ENCODE peak calls at places on chromosomes 13 and 19, in nine cellular contexts. K is adrenal gland, G is tibial nerve, A is body of pancreas, L is transverse colon, O is breast epithelium, V is H1, X is right lobe of liver, T is suprapubic skin. P is an unnamed sample. For H3K4me1, the result is how much of the 10 kb centered on the place peaks cover.

GRCh38 chr19:29660835-29661234 is 4.4 kb upstream of the PLEKHF1 start:
- DNase-seq in K (no peak), G (no peak), A (no peak), L (no peak), O (peak), V (no peak), X (no peak), T (no peak), P (no peak)

GRCh38 chr13:61170791-61171330 is 244.8 kb downstream of the PCDH20 start:
- DNase-seq in K (no peak), G (no peak), A (no peak), L (no peak), O (no peak), V (no peak), X (no peak), T (no peak), P (no peak)

GRCh38 chr13:20383058-20383457 is 142.6 kb downstream of the CRYL1 start:
- DNase-seq in K (no peak), G (no peak), A (no peak), L (no peak), O (no peak), V (no peak), X (no peak), T (no peak), P (no peak)

GRCh38 chr19:47399198-47399597 is 20.1 kb downstream of the MEIS3 start:
- DNase-seq in K (no peak), G (no peak), A (no peak), L (no peak), O (no peak), V (no peak), X (no peak), T (no peak), P (no peak)

GRCh38 chr13:42720116-42720857 is 61.1 kb upstream of the FAM216B start:
- DNase-seq in K (peak), G (no peak), A (peak), L (peak), O (no peak), V (no peak), X (no peak), T (no peak), P (no peak)

GRCh38 chr13:96089749-96090239 is at the start of gene HS6ST3:
- DNase-seq in K (peak), G (no peak), A (peak), L (no peak), O (no peak), V (peak), X (peak), T (no peak), P (peak)

GRCh38 chr13:39676315-39676876 is 20.9 kb downstream of the COG6 start:
- DNase-seq in K (no peak), G (no peak), A (no peak), L (no peak), O (no peak), V (no peak), X (no peak), T (no peak), P (no peak)

GRCh38 chr19:17125728-17126677 is 50.4 kb downstream of the MYO9B start:
- DNase-seq in K (no peak), G (no peak), A (peak), L (peak), O (no peak), V (no peak), X (peak), T (no peak), P (peak)

GRCh38 chr19:51365211-51366049 is 758 bp downstream of the ETFB start:
- DNase-seq in K (no peak), G (no peak), A (peak), L (peak), O (no peak), V (no peak), X (peak), T (no peak), P (no peak)

GRCh38 chr13:71339010-71339409 is 528.0 kb downstream of the DACH1 start:
- DNase-seq in K (no peak), G (no peak), A (no peak), L (no peak), O (no peak), V (no peak), X (no peak), T (no peak), P (no peak)

GRCh38 chr19:2478756-2479555 is 3.0 kb downstream of the GADD45B start:
- DNase-seq in K (peak), G (peak), A (peak), L (peak), O (peak), V (no peak), X (peak), T (peak), P (peak)

GRCh38 chr13:40433577-40433976 is 232.9 kb downstream of the FOXO1 start:
- DNase-seq in K (no peak), G (no peak), A (no peak), L (peak), O (no peak), V (no peak), X (no peak), T (no peak), P (no peak)

GRCh38 chr19:58399903-58400637 is 4.6 kb downstream of the RNF225 start:
- DNase-seq in K (no peak), G (no peak), A (no peak), L (no peak), O (peak), V (no peak), X (no peak), T (peak), P (no peak)

DNA sequence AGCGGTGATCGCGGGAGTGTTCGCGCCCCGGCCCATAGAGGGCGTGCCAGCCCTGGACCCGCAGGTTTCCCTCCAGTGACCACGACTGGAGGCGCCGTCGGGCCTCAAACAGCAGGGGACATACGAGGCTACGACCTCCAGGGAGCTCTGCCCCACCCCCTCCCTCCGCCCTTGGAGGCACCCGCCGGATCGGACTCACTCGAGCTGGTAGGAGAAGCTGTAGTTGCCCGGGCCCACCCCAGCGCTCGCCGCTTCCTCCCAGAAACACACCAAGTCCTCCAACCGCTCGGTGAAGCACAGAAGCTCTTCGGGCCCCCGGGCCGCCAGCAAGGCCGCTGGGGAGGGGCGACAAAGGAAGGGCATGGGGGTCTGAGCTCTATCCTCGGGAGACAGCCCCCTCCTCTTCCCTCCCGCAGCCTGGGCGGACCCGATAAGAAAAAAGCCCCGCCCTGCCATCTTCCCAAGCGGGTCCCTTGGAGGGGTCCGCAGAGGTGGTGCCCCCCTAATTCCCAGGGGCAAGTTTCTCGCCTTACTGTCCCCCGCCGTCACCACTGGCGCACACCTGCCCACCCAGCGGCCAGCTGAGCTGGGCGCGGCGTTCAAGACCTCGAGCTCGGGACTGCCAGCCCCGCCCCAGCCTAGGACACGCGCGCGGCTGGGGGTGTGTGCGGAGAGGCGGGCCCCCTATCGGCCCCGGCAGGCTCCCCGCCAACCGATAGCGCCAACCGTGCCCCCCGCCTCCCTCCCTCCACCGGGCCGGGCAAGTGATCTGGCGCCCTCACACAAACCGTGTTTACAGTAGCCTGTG is 1.0 kb downstream of the EPOR start:
- DNase-seq in K (peak), G (no peak), A (peak), L (peak), O (no peak), V (no peak), X (peak), T (no peak), P (peak)
- H3K4me1 ChIP-seq in K (under half), G (under half), A (under half), L (under half), O (under half), V (under half), X (under half), T (half or more), P (under half)

GRCh38 chr19:4722671-4723464 is 774 bp downstream of the DPP9 start:
- DNase-seq in K (no peak), G (no peak), A (peak), L (no peak), O (no peak), V (no peak), X (peak), T (no peak), P (peak)

GRCh38 chr19:4721196-4721595 is 2.4 kb downstream of the DPP9 start:
- DNase-seq in K (no peak), G (no peak), A (no peak), L (no peak), O (no peak), V (no peak), X (no peak), T (no peak), P (no peak)

GRCh38 chr19:4724252-4724514 is 541 bp upstream of the DPP9 start:
- DNase-seq in K (no peak), G (no peak), A (no peak), L (peak), O (no peak), V (no peak), X (no peak), T (no peak), P (no peak)

GRCh38 chr19:4720037-4720700 is 3.5 kb downstream of the DPP9 start:
- DNase-seq in K (no peak), G (no peak), A (no peak), L (no peak), O (no peak), V (no peak), X (no peak), T (no peak), P (no peak)

GRCh38 chr19:4723465-4724251 is at the start of gene DPP9:
- DNase-seq in K (peak), G (peak), A (peak), L (peak), O (peak), V (peak), X (peak), T (peak), P (peak)
- TF ChIP-seq POLR2A in K (no peak), G (peak), A (peak), L (peak), O (no peak), V (peak), X (peak), T (no peak), P (peak)

DNA sequence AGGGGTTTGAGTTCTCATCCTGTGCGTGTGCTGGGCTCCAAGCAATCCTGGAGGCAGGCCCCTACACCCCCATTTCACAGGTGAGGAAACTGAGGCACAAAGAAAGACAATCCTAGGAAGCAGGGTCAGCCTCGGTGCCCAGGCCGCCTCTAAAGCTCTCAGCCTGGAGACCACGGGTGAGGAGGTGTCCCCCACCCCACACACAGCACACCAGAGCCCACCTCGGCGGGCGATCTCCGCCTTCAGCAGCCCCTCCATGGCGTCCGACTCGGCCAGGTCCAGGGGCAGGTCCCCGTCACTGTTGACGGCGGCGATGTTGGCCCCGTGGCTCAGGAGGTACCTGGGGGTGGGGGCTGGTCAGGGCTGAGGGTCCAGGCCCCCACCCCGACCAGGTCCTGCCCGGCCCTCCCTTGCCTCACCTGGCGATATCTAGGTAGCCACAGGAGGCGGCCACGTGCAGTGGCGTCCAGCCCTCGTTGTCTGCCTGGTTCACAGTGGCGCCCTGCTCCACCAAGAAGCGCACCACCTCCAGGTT is 5.1 kb downstream of the PPP1R12C start:
- DNase-seq in K (no peak), G (no peak), A (peak), L (no peak), O (no peak), V (no peak), X (no peak), T (no peak), P (no peak)
- H3K4me1 ChIP-seq in K (under half), G (under half), A (under half), L (under half), O (under half), V (under half), X (under half), T (half or more), P (under half)

GRCh38 chr19:12946092-12946845 is 607 bp downstream of the RAD23A start:
- DNase-seq in K (peak), G (no peak), A (peak), L (peak), O (peak), V (peak), X (peak), T (no peak), P (peak)
- TF ChIP-seq POLR2A in K (no peak), G (no peak), A (no peak), L (no peak), O (no peak), V (peak), X (no peak), T (no peak), P (no peak)

GRCh38 chr13:44333950-44334675 is 39.5 kb upstream of the SERP2 start:
- DNase-seq in K (no peak), G (no peak), A (no peak), L (no peak), O (no peak), V (no peak), X (no peak), T (no peak), P (no peak)
- H3K4me1 ChIP-seq in K (under half), G (under half), A (under half), L (under half), O (under half), V (under half), X (under half), T (under half), P (under half)

GRCh38 chr19:6393074-6393981 is at the start of gene GTF2F1:
- DNase-seq in K (peak), G (peak), A (peak), L (peak), O (peak), V (peak), X (peak), T (peak), P (peak)
- TF ChIP-seq POLR2A in K (no peak), G (no peak), A (peak), L (peak), O (peak), V (peak), X (no peak), T (no peak), P (peak)

GRCh38 chr13:114119196-114119595 is 13.2 kb downstream of the RASA3 start:
- DNase-seq in K (no peak), G (no peak), A (peak), L (no peak), O (no peak), V (no peak), X (no peak), T (no peak), P (peak)
- H3K4me1 ChIP-seq in K (under half), G (under half), A (under half), L (half or more), O (under half), V (under half), X (under half), T (under half), P (under half)

GRCh38 chr19:36378625-36379509 is at the start of gene ZFP14:
- DNase-seq in K (peak), G (peak), A (peak), L (peak), O (peak), V (peak), X (peak), T (peak), P (peak)
- TF ChIP-seq POLR2A in K (peak), G (peak), A (peak), L (peak), O (peak), V (peak), X (peak), T (no peak), P (peak)

DNA sequence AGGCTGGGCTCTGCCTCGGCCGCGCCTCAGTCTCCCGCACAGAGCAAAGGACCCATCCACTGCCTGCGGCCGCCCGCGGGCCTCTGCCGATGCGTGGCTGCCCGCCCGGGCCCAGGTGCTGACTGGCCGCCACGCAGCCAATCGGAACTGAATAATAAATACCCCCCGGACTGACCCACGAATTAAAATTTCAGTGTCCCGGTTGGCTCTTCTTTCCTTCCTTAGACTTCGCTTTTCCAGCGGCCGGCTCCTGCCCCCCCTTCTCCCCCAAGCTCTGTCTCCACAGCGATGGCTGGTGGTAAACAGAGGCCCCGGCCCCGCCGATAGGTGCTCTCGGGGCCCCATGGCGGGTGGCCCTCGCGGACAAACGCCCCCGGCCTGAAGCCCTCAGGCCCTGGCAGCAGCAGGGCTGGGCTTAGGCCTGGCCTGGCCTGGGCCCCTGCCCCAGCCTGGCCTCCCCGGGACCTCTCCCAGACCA is 2.6 kb downstream of the ZBTB7A start:
- DNase-seq in K (peak), G (no peak), A (peak), L (peak), O (no peak), V (no peak), X (no peak), T (no peak), P (no peak)
- H3K4me1 ChIP-seq in K (half or more), G (half or more), A (half or more), L (half or more), O (under half), V (under half), X (half or more), T (half or more), P (half or more)

GRCh38 chr19:15640904-15641597 is 354 bp downstream of the CYP4F3 start:
- DNase-seq in K (no peak), G (no peak), A (no peak), L (peak), O (no peak), V (no peak), X (peak), T (no peak), P (no peak)
- TF ChIP-seq POLR2A in K (no peak), G (no peak), A (no peak), L (peak), O (no peak), V (no peak), X (peak), T (no peak), P (no peak)